ENCODE peak calls at places on chromosomes 11 and 22, in eight cellular contexts. P is fibroblast of lung, S is transverse colon, W is left ventricle myocardium inferior, B is ovary, U is coronary artery, R is thoracic aorta, I is psoas muscle. Z is an unnamed sample.
A peak's percentile ranks its signal among the peaks of the same experiment; 100 is the strongest.

GRCh38 chr11:80596291-80596810 is 1155.5 kb upstream of the TENM4 start:
- DNase-seq in I (no peak), B (no peak), S (no peak), W (no peak), R (no peak), P (peak; percentile 30), U (no peak), Z (no peak)

GRCh38 chr22:50245214-50246072 is 620 bp upstream of the TUBGCP6 start:
- DNase-seq in I (no peak), B (no peak), U (no peak), W (no peak), R (no peak), P (no peak), S (peak; percentile 38), Z (no peak)

GRCh38 chr11:69355346-69355940 is 61.5 kb downstream of the MYEOV start:
- DNase-seq in B (no peak), R (no peak), W (no peak), P (no peak), U (no peak), S (no peak), I (no peak), Z (no peak)

GRCh38 chr11:62607729-62608128 is 4.8 kb downstream of the EML3 start:
- DNase-seq in P (no peak), R (no peak), U (no peak), B (no peak), I (no peak), S (no peak), W (no peak), Z (no peak)

GRCh38 chr11:113849713-113850112 is 25.7 kb downstream of the USP28 start:
- DNase-seq in S (no peak), I (no peak), W (no peak), B (no peak), R (no peak), P (no peak), U (no peak), Z (no peak)

GRCh38 chr11:65491614-65492386 is 7.0 kb upstream of the MALAT1 start:
- DNase-seq in B (peak; percentile 62), R (peak; percentile 84), I (peak; percentile 86), P (peak; percentile 98), U (peak; percentile 98), S (peak; percentile 90), W (peak; percentile 79), Z (peak; percentile 91)

GRCh38 chr11:78223320-78223954 is 34.7 kb downstream of the USP35 start:
- DNase-seq in P (no peak), W (no peak), U (peak; percentile 17), S (no peak), B (no peak), R (no peak), I (no peak), Z (no peak)

GRCh38 chr11:111018571-111018970 is 227.0 kb upstream of the POU2AF2 start:
- DNase-seq in R (no peak), S (no peak), W (no peak), U (no peak), B (no peak), P (no peak), I (no peak), Z (no peak)

GRCh38 chr22:44260216-44261035 is 52.3 kb downstream of the SHISAL1 start:
- DNase-seq in S (no peak), R (no peak), P (no peak), U (peak; percentile 65), B (peak; percentile 6), I (no peak), W (no peak), Z (no peak)

GRCh38 chr11:5891216-5891800 is 1.7 kb upstream of the OR52E5 start:
- DNase-seq in P (peak; percentile 3), I (no peak), U (no peak), W (no peak), R (no peak), S (no peak), B (no peak), Z (no peak)

GRCh38 chr11:128521697-128522062 is 65.7 kb downstream of the ETS1 start:
- DNase-seq in U (peak; percentile 81), I (no peak), W (no peak), P (peak; percentile 37), B (peak; percentile 68), S (no peak), R (no peak), Z (no peak)

GRCh38 chr11:44088377-44088776 is 7.1 kb upstream of the EXT2 start:
- DNase-seq in S (no peak), R (no peak), U (no peak), P (no peak), W (no peak), I (no peak), B (no peak), Z (no peak)

GRCh38 chr11:43360361-43361032 is 1.8 kb downstream of the TTC17 start:
- DNase-seq in R (no peak), P (no peak), S (no peak), U (no peak), B (no peak), W (no peak), I (no peak), Z (no peak)

GRCh38 chr22:44827666-44828065 is 75.3 kb downstream of the ARHGAP8 start:
- DNase-seq in P (no peak), W (no peak), U (no peak), I (no peak), B (no peak), R (no peak), S (no peak), Z (no peak)

GRCh38 chr22:46373838-46374662 is 38.5 kb downstream of the TRMU start:
- DNase-seq in U (no peak), S (peak; percentile 74), R (no peak), W (no peak), P (peak; percentile 60), I (no peak), B (peak; percentile 10), Z (no peak)

GRCh38 chr22:31489632-31490495 is at the start of gene EIF4ENIF1:
- DNase-seq in I (peak; percentile 91), R (peak; percentile 64), U (peak; percentile 90), S (peak; percentile 89), B (peak; percentile 90), P (peak; percentile 86), W (peak; percentile 92), Z (peak; percentile 89)

GRCh38 chr22:45425101-45425500 is 11.6 kb downstream of the RIBC2 start:
- DNase-seq in R (no peak), S (no peak), W (no peak), B (no peak), U (no peak), P (peak; percentile 27), I (no peak), Z (no peak)

GRCh38 chr22:45860201-45860600 is 116.8 kb downstream of the WNT7B start:
- DNase-seq in S (no peak), B (no peak), P (no peak), W (no peak), R (no peak), U (no peak), I (no peak), Z (no peak)

DNA sequence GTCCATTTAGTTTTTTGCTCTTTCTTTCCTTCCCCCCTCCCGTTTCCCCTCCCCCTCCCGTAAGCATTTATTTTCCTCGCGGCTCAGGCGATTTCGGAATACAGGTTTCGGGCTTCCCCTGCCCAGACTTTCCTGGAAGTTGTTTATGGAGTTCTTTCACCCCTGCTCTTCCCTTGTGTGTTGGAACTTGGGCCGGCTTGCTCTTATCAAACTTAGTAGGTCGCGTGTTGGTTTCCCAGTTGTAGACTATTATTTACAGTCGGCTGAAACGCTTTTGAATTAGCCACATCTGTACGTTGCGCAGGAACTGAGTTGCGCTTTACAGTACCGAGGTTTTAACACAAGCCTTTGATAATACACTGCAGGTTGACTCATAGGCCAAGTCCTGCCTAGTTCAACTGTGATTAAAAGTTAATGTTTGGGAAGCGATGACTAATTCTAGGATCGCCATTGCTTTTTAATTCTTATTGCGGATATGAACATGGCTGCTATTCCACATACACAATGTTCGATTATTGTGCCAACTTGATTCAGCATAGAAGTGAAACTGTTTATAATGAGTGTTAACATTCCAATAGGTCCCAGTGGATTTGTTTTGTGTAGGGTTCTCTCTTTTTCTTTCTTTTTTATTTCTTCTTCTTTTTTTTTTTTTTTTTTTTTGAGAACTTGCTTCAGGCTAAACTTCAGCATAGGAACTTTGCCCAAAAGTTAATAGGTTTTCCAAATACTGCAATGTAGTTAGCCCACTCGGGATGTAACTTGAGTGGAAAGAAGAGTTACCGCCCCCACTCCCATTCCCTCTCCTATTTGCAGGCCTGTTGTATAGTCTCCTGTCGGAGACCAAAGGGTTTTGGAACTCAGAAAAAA is 1.8 kb downstream of the YAP1 start:
- DNase-seq in P (peak; percentile 90), I (no peak), R (peak; percentile 9), B (no peak), S (peak; percentile 43), U (peak; percentile 76), W (no peak), Z (peak; percentile 47)
- H3K4me3 ChIP-seq in P (peak overlapping the region; percentile 75), I (peak overlapping the region; percentile 91), R (peak overlapping the region; percentile 85), B (peak overlapping the region; percentile 89), S (peak overlapping the region; percentile 95), U (peak overlapping the region; percentile 98), W (peak overlapping the region; percentile 94), Z (peak overlapping the region; percentile 37)

DNA sequence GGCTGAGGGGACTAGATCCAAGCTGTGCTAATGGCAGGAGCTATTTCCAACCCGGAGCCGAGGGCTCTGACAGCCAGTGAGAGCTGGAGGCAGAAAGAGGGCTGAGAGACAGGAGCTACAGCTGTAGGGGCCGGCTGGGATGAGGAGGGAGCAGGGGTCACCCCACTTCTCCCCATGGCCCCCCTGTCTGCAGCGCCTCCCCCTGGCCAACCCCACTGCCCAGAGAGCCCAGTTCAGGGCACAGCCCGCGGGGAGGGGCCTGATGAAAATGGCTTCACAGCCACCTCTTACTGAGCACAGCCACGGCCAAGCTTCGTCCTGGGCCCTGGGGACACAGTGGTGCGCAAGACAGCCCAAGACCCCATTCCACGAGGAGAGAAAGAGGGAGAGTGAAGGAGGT is 27.9 kb downstream of the RPL3 start:
- DNase-seq in I (no peak), P (no peak), R (no peak), B (peak; percentile 35), W (no peak), U (no peak), S (no peak), Z (no peak)
- H3K27ac ChIP-seq in I (peak overlapping the region; percentile 78), P (no peak overlapping the region), R (no peak overlapping the region), B (no peak overlapping the region), W (peak overlapping the region; percentile 90), U (no peak overlapping the region), S (peak overlapping the region; percentile 57), Z (peak overlapping the region; percentile 95)

GRCh38 chr22:26643368-26644100 is 13.9 kb upstream of the MIAT start:
- DNase-seq in S (no peak), R (no peak), P (no peak), U (no peak), B (no peak), I (no peak), W (no peak), Z (no peak)

GRCh38 chr22:26646158-26646557 is 11.2 kb upstream of the MIAT start:
- DNase-seq in W (no peak), P (peak; percentile 70), R (no peak), I (no peak), B (no peak), S (no peak), U (no peak), Z (no peak)

GRCh38 chr22:26648011-26648497 is 9.3 kb upstream of the MIAT start:
- DNase-seq in S (peak; percentile 22), U (no peak), B (no peak), I (no peak), W (no peak), R (no peak), P (no peak), Z (no peak)

GRCh38 chr22:26642465-26643367 is 14.7 kb upstream of the MIAT start:
- DNase-seq in P (peak; percentile 52), I (no peak), R (no peak), S (peak; percentile 53), U (no peak), B (no peak), W (peak; percentile 32), Z (no peak)
- TF ChIP-seq CTCF in P (no peak), I (no peak), R (no peak), S (no peak), U (no peak), B (no peak), W (peak; percentile 30), Z (no peak)

GRCh38 chr11:112051768-112052167 is 22.0 kb downstream of the PIH1D2 start:
- DNase-seq in R (no peak), P (no peak), S (no peak), B (no peak), U (no peak), I (no peak), W (no peak), Z (no peak)
- H3K4me3 ChIP-seq in R (no peak overlapping the region), P (no peak overlapping the region), S (no peak overlapping the region), B (no peak overlapping the region), U (no peak overlapping the region), I (no peak overlapping the region), W (no peak overlapping the region), Z (no peak overlapping the region)

Z was measured in body of pancreas.